ENCODE peak calls at places on chromosomes 6 and 20, in four cellular contexts. One of them, this sample, is unnamed.
A peak's percentile ranks its signal among the peaks of the same experiment; 100 is the strongest.

GRCh38 chr20:11891827-11892521 is 25.7 kb upstream of the BTBD3 start:
- DNase-seq in GM23248: peak; percentile 89
- DNase-seq in NCI-H82: peak; percentile 97
- DNase-seq in epithelial cell of esophagus: peak; percentile 78
- DNase-seq in this sample: peak; percentile 82

GRCh38 chr20:32518593-32519366 is 66.4 kb downstream of the NOL4L start:
- DNase-seq in GM23248: no peak
- DNase-seq in NCI-H82: no peak
- DNase-seq in epithelial cell of esophagus: peak; percentile 30
- DNase-seq in this sample: no peak

GRCh38 chr6:52489881-52490280 is 69.7 kb downstream of the EFHC1 start:
- DNase-seq in epithelial cell of esophagus: no peak
- DNase-seq in GM23248: no peak
- DNase-seq in NCI-H82: no peak
- DNase-seq in this sample: no peak

GRCh38 chr6:12973302-12973865 is 256.8 kb downstream of the PHACTR1 start:
- DNase-seq in epithelial cell of esophagus: peak; percentile 18
- DNase-seq in NCI-H82: no peak
- DNase-seq in GM23248: no peak
- DNase-seq in this sample: no peak

GRCh38 chr6:166026586-166027126 is 141.0 kb downstream of the TBXT start:
- DNase-seq in epithelial cell of esophagus: no peak
- DNase-seq in GM23248: no peak
- DNase-seq in NCI-H82: no peak
- DNase-seq in this sample: no peak

GRCh38 chr6:156175971-156176421 is 601.2 kb upstream of the ARID1B start:
- DNase-seq in epithelial cell of esophagus: peak; percentile 14
- DNase-seq in GM23248: no peak
- DNase-seq in NCI-H82: peak; percentile 71
- DNase-seq in this sample: peak; percentile 17

GRCh38 chr20:8757146-8757545 is 311.7 kb upstream of the PLCB4 start:
- DNase-seq in epithelial cell of esophagus: no peak
- DNase-seq in NCI-H82: no peak
- DNase-seq in GM23248: peak; percentile 90
- DNase-seq in this sample: peak; percentile 79

GRCh38 chr20:36528875-36529425 is 12.4 kb upstream of the MYL9 start:
- DNase-seq in GM23248: no peak
- DNase-seq in NCI-H82: no peak
- DNase-seq in epithelial cell of esophagus: no peak
- DNase-seq in this sample: peak; percentile 83

GRCh38 chr6:2970753-2971419 is 481 bp downstream of the SERPINB6 start:
- DNase-seq in GM23248: peak; percentile 78
- DNase-seq in NCI-H82: peak; percentile 54
- DNase-seq in epithelial cell of esophagus: peak; percentile 29
- DNase-seq in this sample: no peak

GRCh38 chr6:54609986-54610385 is 236.6 kb upstream of the FAM83B start:
- DNase-seq in epithelial cell of esophagus: no peak
- DNase-seq in GM23248: no peak
- DNase-seq in NCI-H82: no peak
- DNase-seq in this sample: no peak

GRCh38 chr6:169503556-169503955 is 198.3 kb downstream of the WDR27 start:
- DNase-seq in NCI-H82: no peak
- DNase-seq in GM23248: peak; percentile 31
- DNase-seq in epithelial cell of esophagus: no peak
- DNase-seq in this sample: no peak

GRCh38 chr6:130517444-130517931 is 151.7 kb downstream of the TMEM200A start:
- DNase-seq in NCI-H82: no peak
- DNase-seq in epithelial cell of esophagus: peak; percentile 66
- DNase-seq in GM23248: peak; percentile 46
- DNase-seq in this sample: no peak

GRCh38 chr6:133817460-133818047 is 71.4 kb upstream of the TCF21 start:
- DNase-seq in GM23248: no peak
- DNase-seq in epithelial cell of esophagus: no peak
- DNase-seq in NCI-H82: peak; percentile 54
- DNase-seq in this sample: no peak

GRCh38 chr6:29739882-29740261 is 16.6 kb downstream of the HLA-F start:
- DNase-seq in NCI-H82: no peak
- DNase-seq in epithelial cell of esophagus: no peak
- DNase-seq in GM23248: no peak
- DNase-seq in this sample: no peak

GRCh38 chr20:33993800-33994623 is at the start of gene RALY:
- DNase-seq in NCI-H82: peak; percentile 85
- DNase-seq in GM23248: peak; percentile 88
- DNase-seq in epithelial cell of esophagus: peak; percentile 85
- DNase-seq in this sample: peak; percentile 90

GRCh38 chr6:57313711-57314471 is 3.5 kb upstream of the PRIM2 start:
- DNase-seq in GM23248: peak; percentile 99
- DNase-seq in epithelial cell of esophagus: peak; percentile 94
- DNase-seq in NCI-H82: no peak
- DNase-seq in this sample: no peak

GRCh38 chr6:2659882-2660281 is 90.8 kb downstream of the MYLK4 start:
- DNase-seq in epithelial cell of esophagus: peak; percentile 90
- DNase-seq in NCI-H82: no peak
- DNase-seq in GM23248: peak; percentile 7
- DNase-seq in this sample: no peak

GRCh38 chr6:27288136-27289044 is 23.7 kb downstream of the POM121L2 start:
- DNase-seq in NCI-H82: no peak
- DNase-seq in epithelial cell of esophagus: no peak
- DNase-seq in GM23248: no peak
- DNase-seq in this sample: no peak

GRCh38 chr20:38180781-38181180 is 15.7 kb upstream of the TGM2 start:
- DNase-seq in NCI-H82: no peak
- DNase-seq in epithelial cell of esophagus: no peak
- DNase-seq in GM23248: peak; percentile 46
- DNase-seq in this sample: no peak

GRCh38 chr20:35739294-35740163 is 2.5 kb downstream of the RBM39 start:
- DNase-seq in NCI-H82: no peak
- DNase-seq in epithelial cell of esophagus: peak; percentile 62
- DNase-seq in GM23248: peak; percentile 82
- DNase-seq in this sample: no peak

GRCh38 chr20:1632228-1632577 is 12.4 kb upstream of the SIRPB1 start:
- DNase-seq in epithelial cell of esophagus: no peak
- DNase-seq in NCI-H82: no peak
- DNase-seq in GM23248: peak; percentile 34
- DNase-seq in this sample: no peak

GRCh38 chr6:111941686-111942330 is 68.6 kb upstream of the FYN start:
- DNase-seq in epithelial cell of esophagus: no peak
- DNase-seq in NCI-H82: no peak
- DNase-seq in GM23248: peak; percentile 33
- DNase-seq in this sample: no peak

GRCh38 chr20:49482621-49483017 is at the start of gene KCNB1:
- DNase-seq in epithelial cell of esophagus: peak; percentile 29
- DNase-seq in GM23248: peak; percentile 72
- DNase-seq in NCI-H82: peak; percentile 57
- DNase-seq in this sample: no peak

GRCh38 chr6:81938014-81938761 is 185.7 kb upstream of the TENT5A start:
- DNase-seq in GM23248: peak; percentile 92
- DNase-seq in epithelial cell of esophagus: peak; percentile 99
- DNase-seq in NCI-H82: no peak
- DNase-seq in this sample: no peak

GRCh38 chr20:33679758-33680485 is 5.7 kb upstream of the NECAB3 start:
- DNase-seq in GM23248: no peak
- DNase-seq in NCI-H82: no peak
- DNase-seq in epithelial cell of esophagus: no peak
- DNase-seq in this sample: no peak

GRCh38 chr20:25584905-25585704 is at the start of gene NINL:
- DNase-seq in epithelial cell of esophagus: peak; percentile 62
- DNase-seq in NCI-H82: peak; percentile 89
- DNase-seq in GM23248: peak; percentile 81
- DNase-seq in this sample: peak; percentile 68

GRCh38 chr6:27268803-27269202 is 21.3 kb downstream of the PRSS16 start:
- DNase-seq in epithelial cell of esophagus: no peak
- DNase-seq in GM23248: no peak
- DNase-seq in NCI-H82: no peak
- DNase-seq in this sample: no peak

GRCh38 chr20:25009218-25010145 is 16.9 kb upstream of the APMAP start:
- DNase-seq in epithelial cell of esophagus: no peak
- DNase-seq in GM23248: peak; percentile 31
- DNase-seq in NCI-H82: no peak
- DNase-seq in this sample: no peak

GRCh38 chr6:118980063-118980462 is 45.1 kb upstream of the MCM9 start:
- DNase-seq in epithelial cell of esophagus: peak; percentile 61
- DNase-seq in GM23248: peak; percentile 29
- DNase-seq in NCI-H82: peak; percentile 12
- DNase-seq in this sample: no peak